ENCODE peak calls at places on chromosome 22, in six cellular contexts. Y, D, V, G, I and K are unnamed samples.

GRCh38 chr22:50717709-50718351 is 20.2 kb upstream of the ACR start:
- DNase-seq in I (no peak), G (no peak), D (no peak), Y (no peak), V (no peak), K (no peak)

GRCh38 chr22:17786435-17787158 is 12.3 kb upstream of the BID start:
- DNase-seq in Y (peak; percentile 85), I (no peak), D (no peak), V (peak; percentile 34), G (no peak), K (no peak)

GRCh38 chr22:46694423-46695170 is 43.5 kb downstream of the CERK start:
- DNase-seq in I (no peak), Y (no peak), D (no peak), G (no peak), V (no peak), K (no peak)

GRCh38 chr22:35648066-35649025 is at the start of gene APOL6:
- DNase-seq in Y (no peak), D (no peak), G (peak; percentile 58), I (peak; percentile 50), V (peak; percentile 92), K (no peak)

GRCh38 chr22:30290679-30291333 is 1.5 kb upstream of the CASTOR1 start:
- DNase-seq in V (peak; percentile 69), Y (peak; percentile 96), D (no peak), G (peak; percentile 93), I (peak; percentile 71), K (no peak)

GRCh38 chr22:50302564-50302963 is 4.9 kb downstream of the PLXNB2 start:
- DNase-seq in I (no peak), V (no peak), G (no peak), Y (no peak), D (no peak), K (no peak)

GRCh38 chr22:35808377-35808776 is 90.7 kb downstream of the APOL5 start:
- DNase-seq in Y (no peak), I (no peak), V (no peak), D (no peak), G (no peak), K (no peak)

GRCh38 chr22:46240073-46240472 is 10.0 kb downstream of the CDPF1 start:
- DNase-seq in V (no peak), I (no peak), G (no peak), Y (no peak), D (no peak), K (no peak)

GRCh38 chr22:20106849-20107237 is 9.1 kb upstream of the RANBP1 start:
- DNase-seq in G (no peak), Y (peak; percentile 45), V (no peak), D (no peak), I (no peak), K (no peak)

GRCh38 chr22:38923463-38924196 is 33.8 kb upstream of the APOBEC3A start:
- DNase-seq in Y (peak; percentile 92), V (peak; percentile 91), D (peak; percentile 64), I (peak; percentile 73), G (peak; percentile 52), K (peak; percentile 69)

GRCh38 chr22:30868663-30869385 is 99.8 kb downstream of the MORC2 start:
- DNase-seq in G (no peak), D (no peak), I (peak; percentile 40), V (peak; percentile 35), Y (peak; percentile 58), K (no peak)

GRCh38 chr22:37870273-37870672 is 21.1 kb downstream of the EIF3L start:
- DNase-seq in V (no peak), G (no peak), I (peak; percentile 23), Y (no peak), D (no peak), K (no peak)

GRCh38 chr22:45880732-45881523 is 96.0 kb downstream of the WNT7B start:
- DNase-seq in I (no peak), V (no peak), G (no peak), Y (peak; percentile 77), D (no peak), K (no peak)

GRCh38 chr22:20239951-20240773 is 28.0 kb downstream of the RTN4R start:
- DNase-seq in Y (no peak), D (no peak), V (no peak), G (no peak), I (no peak), K (no peak)

GRCh38 chr22:27783436-27784098 is 18.0 kb downstream of the MN1 start:
- DNase-seq in D (no peak), I (no peak), G (no peak), Y (no peak), V (no peak), K (no peak)

GRCh38 chr22:30182365-30182764 is 64.2 kb downstream of the LIF start:
- DNase-seq in D (no peak), Y (no peak), V (peak; percentile 56), G (no peak), I (no peak), K (no peak)

GRCh38 chr22:20249797-20250354 is 18.2 kb downstream of the RTN4R start:
- DNase-seq in D (no peak), V (peak; percentile 30), I (no peak), Y (no peak), G (peak; percentile 29), K (no peak)

GRCh38 chr22:20211997-20212753 is 55.9 kb downstream of the RTN4R start:
- DNase-seq in G (no peak), V (peak; percentile 37), D (no peak), Y (peak; percentile 87), I (no peak), K (no peak)

GRCh38 chr22:30332551-30332950 is 5.8 kb upstream of the TBC1D10A start:
- DNase-seq in D (no peak), V (no peak), I (no peak), Y (no peak), G (no peak), K (no peak)

GRCh38 chr22:36156119-36156514 is 4.4 kb downstream of the APOL3 start:
- DNase-seq in V (no peak), I (no peak), G (no peak), Y (no peak), D (no peak), K (no peak)

GRCh38 chr22:24806663-24807001 is 621 bp downstream of the SGSM1 start:
- DNase-seq in D (no peak), Y (no peak), V (no peak), G (no peak), I (no peak), K (no peak)

GRCh38 chr22:44329179-44329796 is 16.5 kb upstream of the SHISAL1 start:
- DNase-seq in V (no peak), D (no peak), Y (no peak), I (no peak), G (no peak), K (no peak)

GRCh38 chr22:44328326-44328725 is 15.6 kb upstream of the SHISAL1 start:
- DNase-seq in Y (no peak), D (no peak), V (no peak), I (no peak), G (no peak), K (no peak)

GRCh38 chr22:44326549-44326881 is 13.8 kb upstream of the SHISAL1 start:
- DNase-seq in G (no peak), V (no peak), I (no peak), Y (no peak), D (no peak), K (no peak)

GRCh38 chr22:44328762-44329161 is 16.0 kb upstream of the SHISAL1 start:
- DNase-seq in Y (no peak), V (no peak), I (no peak), D (no peak), G (no peak), K (no peak)

GRCh38 chr22:44325718-44326548 is 13.2 kb upstream of the SHISAL1 start:
- DNase-seq in G (no peak), V (peak; percentile 55), Y (no peak), D (no peak), I (peak; percentile 33), K (no peak)
- TF ChIP-seq CTCF in G (no peak), V (peak; percentile 46), Y (no peak), D (peak; percentile 62), I (peak; percentile 43), K (peak; percentile 51)

GRCh38 chr22:40533712-40534378 is 102.7 kb downstream of the MRTFA start:
- DNase-seq in G (no peak), D (no peak), V (peak; percentile 72), Y (no peak), I (peak; percentile 52), K (no peak)
- H3K4me3 ChIP-seq in G (no peak overlapping the region), D (peak overlapping the region; percentile 5), V (peak overlapping the region; percentile 18), Y (no peak overlapping the region), I (no peak overlapping the region), K (no peak overlapping the region)

GRCh38 chr22:48333323-48333763 is 1494.3 kb downstream of the BRD1 start:
- DNase-seq in D (no peak), V (no peak), I (no peak), G (no peak), Y (peak; percentile 61), K (no peak)

GRCh38 chr22:48333816-48334735 is 1493.6 kb downstream of the BRD1 start:
- DNase-seq in Y (peak; percentile 58), V (no peak), D (no peak), G (no peak), I (no peak), K (no peak)

GRCh38 chr22:48336339-48337060 is 1491.2 kb downstream of the BRD1 start:
- DNase-seq in Y (peak; percentile 20), I (no peak), D (no peak), V (no peak), G (no peak), K (no peak)

GRCh38 chr22:48334971-48335370 is 1492.7 kb downstream of the BRD1 start:
- DNase-seq in V (no peak), Y (peak; percentile 41), G (no peak), D (no peak), I (no peak), K (no peak)

DNA sequence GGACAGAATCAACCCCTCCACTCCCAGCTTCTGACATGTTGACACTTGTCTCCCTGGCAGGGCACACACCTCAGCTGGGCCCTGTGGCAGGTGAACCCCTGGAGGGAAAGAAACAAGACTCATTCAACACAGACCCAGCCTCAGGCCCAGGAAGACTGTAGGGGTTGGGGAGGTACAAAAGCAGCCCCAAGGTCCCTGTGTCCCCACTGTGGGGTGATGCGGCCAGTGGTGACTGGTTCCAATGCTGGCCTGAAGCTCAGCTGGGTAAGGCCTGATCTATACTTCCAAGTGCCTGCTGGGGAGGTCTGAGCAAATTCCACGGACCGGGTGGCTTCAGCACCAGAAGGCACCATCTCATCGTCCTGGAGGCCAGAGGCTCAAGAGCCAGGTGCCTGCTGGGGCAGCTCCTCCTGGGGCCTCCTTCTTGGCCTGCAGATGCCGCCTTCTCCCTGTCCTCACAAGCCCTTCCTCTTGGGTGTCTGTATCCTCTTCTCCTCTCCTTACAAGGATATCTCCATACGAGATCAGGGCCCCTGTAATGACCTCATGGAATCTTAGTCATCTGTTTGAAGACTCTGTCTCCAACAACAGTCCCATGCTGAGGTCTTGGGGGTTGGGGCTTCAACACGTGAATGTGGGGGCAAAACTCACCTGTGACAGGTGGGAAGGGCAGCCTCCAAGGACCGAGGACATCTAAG is 1492.1 kb downstream of the BRD1 start:
- DNase-seq in I (no peak), Y (peak; percentile 27), D (no peak), V (no peak), G (no peak), K (no peak)
- TF ChIP-seq CTCF in I (no peak), Y (no peak), D (no peak), V (no peak), G (no peak), K (no peak)

DNA sequence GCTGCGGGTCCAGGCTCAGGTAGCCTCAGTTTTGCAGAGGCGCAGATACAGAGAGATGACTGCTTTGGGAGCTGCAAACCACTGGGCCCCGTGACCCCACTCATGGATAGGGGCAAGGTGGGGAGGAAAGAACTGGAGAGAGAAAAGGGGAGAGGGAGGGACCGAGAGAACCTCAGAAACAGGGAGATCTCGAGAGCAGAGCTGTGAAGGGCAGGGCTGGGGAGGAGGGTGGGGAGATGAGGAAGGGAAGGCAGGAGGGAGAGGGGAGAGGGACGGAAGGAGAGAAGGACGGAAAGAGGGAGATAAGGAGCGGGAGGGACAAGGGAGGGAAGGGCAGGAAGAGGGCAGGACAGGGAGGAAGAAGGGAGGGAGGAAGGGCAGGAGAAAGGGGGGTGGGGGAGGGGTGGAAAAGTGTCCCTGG is 46.3 kb downstream of the IGLL1 start:
- DNase-seq in I (no peak), G (no peak), V (no peak), Y (peak; percentile 46), D (no peak), K (no peak)
- H3K4me3 ChIP-seq in I (no peak overlapping the region), G (no peak overlapping the region), V (no peak overlapping the region), Y (no peak overlapping the region), D (no peak overlapping the region), K (no peak overlapping the region)